ENCODE peak calls at places on chromosomes 3 and 15, in seven cellular contexts. F is GM23248, X is fibroblast of lung, B is GM23338, A is neural progenitor cell, Q is MM.1S, E is PC-3. J is an unnamed sample.

GRCh38 chr3:168671091-168671490 is 575.4 kb upstream of the GOLIM4 start:
- DNase-seq in F (no peak), X (no peak), B (no peak), A (no peak), Q (no peak), E (peak; percentile 67), J (no peak)

GRCh38 chr15:25611603-25612002 is 172.8 kb upstream of the UBE3A start:
- DNase-seq in F (peak; percentile 79), X (no peak), B (no peak), A (no peak), Q (no peak), E (peak; percentile 32), J (no peak)

GRCh38 chr15:51046799-51047449 is 47.8 kb downstream of the TNFAIP8L3 start:
- DNase-seq in F (peak; percentile 12), X (peak; percentile 80), B (no peak), A (no peak), Q (no peak), E (peak; percentile 29), J (peak; percentile 37)

GRCh38 chr3:129117134-129117533 is 4.5 kb downstream of the RAB43 start:
- DNase-seq in F (no peak), X (no peak), B (no peak), A (no peak), Q (no peak), E (no peak), J (no peak)

GRCh38 chr3:13878711-13879101 is 1.2 kb downstream of the WNT7A start:
- DNase-seq in F (no peak), X (no peak), B (peak; percentile 60), A (peak; percentile 68), Q (no peak), E (peak; percentile 54), J (no peak)

GRCh38 chr15:70869346-70869745 is 15.4 kb upstream of the LARP6 start:
- DNase-seq in F (no peak), X (no peak), B (no peak), A (no peak), Q (no peak), E (no peak), J (no peak)

GRCh38 chr15:86006546-86006945 is 73.1 kb upstream of the AGBL1 start:
- DNase-seq in F (no peak), X (no peak), B (no peak), A (no peak), Q (no peak), E (no peak), J (no peak)

GRCh38 chr3:107699682-107700081 is 176.9 kb downstream of the BBX start:
- DNase-seq in F (peak; percentile 36), X (no peak), B (no peak), A (no peak), Q (no peak), E (no peak), J (no peak)

GRCh38 chr3:79066481-79066880 is 701.3 kb downstream of the ROBO1 start:
- DNase-seq in F (no peak), X (no peak), B (peak; percentile 19), A (no peak), Q (no peak), E (no peak), J (no peak)

GRCh38 chr15:86300371-86301106 is 220.9 kb downstream of the AGBL1 start:
- DNase-seq in F (no peak), X (no peak), B (peak; percentile 17), A (no peak), Q (no peak), E (peak; percentile 2), J (no peak)

GRCh38 chr3:164049836-164050235 is 1028.5 kb downstream of the SI start:
- DNase-seq in F (no peak), X (no peak), B (no peak), A (no peak), Q (no peak), E (no peak), J (no peak)

GRCh38 chr15:74531144-74531811 is 9.7 kb upstream of the ARID3B start:
- DNase-seq in F (peak; percentile 78), X (peak; percentile 69), B (peak; percentile 95), A (peak; percentile 54), Q (no peak), E (peak; percentile 97), J (no peak)

GRCh38 chr3:110754207-110754916 is 317.3 kb upstream of the NECTIN3 start:
- DNase-seq in F (no peak), X (no peak), B (no peak), A (peak; percentile 9), Q (no peak), E (no peak), J (no peak)

GRCh38 chr15:100141304-100142080 is 200.3 kb downstream of the ADAMTS17 start:
- DNase-seq in F (no peak), X (no peak), B (no peak), A (no peak), Q (no peak), E (no peak), J (no peak)

GRCh38 chr3:71805691-71806090 is 20.7 kb upstream of the PROK2 start:
- DNase-seq in F (no peak), X (no peak), B (no peak), A (no peak), Q (no peak), E (no peak), J (no peak)

GRCh38 chr3:120416868-120417267 is 33.9 kb downstream of the FSTL1 start:
- DNase-seq in F (no peak), X (no peak), B (no peak), A (peak; percentile 20), Q (no peak), E (no peak), J (no peak)

GRCh38 chr3:48500656-48501055 is 3.3 kb downstream of the SHISA5 start:
- DNase-seq in F (no peak), X (no peak), B (no peak), A (no peak), Q (no peak), E (peak; percentile 36), J (no peak)

GRCh38 chr15:40325188-40325587 is 1.7 kb downstream of the INAFM2 start:
- DNase-seq in F (peak; percentile 26), X (no peak), B (no peak), A (no peak), Q (no peak), E (no peak), J (peak; percentile 57)

GRCh38 chr15:23416349-23417276 is 30.4 kb downstream of the GOLGA6L2 start:
- DNase-seq in F (no peak), X (no peak), B (peak; percentile 75), A (no peak), Q (peak; percentile 96), E (no peak), J (no peak)

GRCh38 chr3:36933540-36934296 is 11.1 kb downstream of the TRANK1 start:
- DNase-seq in F (no peak), X (no peak), B (no peak), A (no peak), Q (no peak), E (no peak), J (no peak)

GRCh38 chr3:49750056-49750455 is 26.3 kb upstream of the GMPPB start:
- DNase-seq in F (peak; percentile 22), X (no peak), B (no peak), A (no peak), Q (no peak), E (no peak), J (no peak)

GRCh38 chr3:188834349-188834748 is 337.4 kb upstream of the TPRG1 start:
- DNase-seq in F (no peak), X (no peak), B (peak; percentile 44), A (no peak), Q (no peak), E (peak; percentile 13), J (no peak)

GRCh38 chr15:38168472-38169057 is 84.1 kb upstream of the SPRED1 start:
- DNase-seq in F (peak; percentile 19), X (no peak), B (no peak), A (no peak), Q (peak; percentile 62), E (no peak), J (no peak)

GRCh38 chr15:40266828-40267304 is 16.0 kb downstream of the ANKRD63 start:
- DNase-seq in F (peak; percentile 93), X (peak; percentile 90), B (no peak), A (no peak), Q (no peak), E (peak; percentile 98), J (peak; percentile 94)

GRCh38 chr15:84859143-84859542 is 25.3 kb upstream of the SLC28A1 start:
- DNase-seq in F (no peak), X (no peak), B (no peak), A (no peak), Q (no peak), E (peak; percentile 98), J (no peak)

GRCh38 chr15:40443846-40444245 is 3.1 kb downstream of the BAHD1 start:
- DNase-seq in F (peak; percentile 42), X (no peak), B (no peak), A (no peak), Q (no peak), E (no peak), J (no peak)

GRCh38 chr3:69290006-69290405 is 95.9 kb downstream of the FRMD4B start:
- DNase-seq in F (no peak), X (no peak), B (no peak), A (no peak), Q (no peak), E (no peak), J (peak; percentile 46)

GRCh38 chr3:165196577-165197561 is 685 bp upstream of the SLITRK3 start:
- DNase-seq in F (peak; percentile 16), X (peak; percentile 15), B (peak; percentile 55), A (peak; percentile 62), Q (no peak), E (no peak), J (no peak)
- TF ChIP-seq EZH2 in F (peak; percentile 75), X (peak; percentile 26), B (peak; percentile 78), A (peak; percentile 81), Q (no peak), E (peak; percentile 32), J (peak; percentile 10)

DNA sequence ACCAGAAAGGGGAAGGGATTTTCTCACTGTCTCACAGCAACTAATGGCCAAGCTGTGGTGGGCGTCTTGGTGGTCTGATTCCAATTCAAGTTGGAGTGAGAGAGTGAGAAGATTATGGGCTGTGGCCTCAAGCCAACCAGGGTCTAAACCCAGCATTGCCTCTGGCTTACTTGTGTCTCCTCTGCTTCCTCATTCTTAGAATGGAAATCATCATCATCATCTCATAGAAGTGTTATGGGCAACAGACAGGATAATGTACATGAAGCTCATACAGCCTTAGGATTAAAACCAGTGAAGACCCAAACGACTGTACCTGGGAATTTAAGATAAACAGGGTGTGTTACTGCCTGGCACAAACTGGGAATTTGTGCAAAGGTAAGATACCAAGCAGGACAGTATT is 29.1 kb upstream of the IREB2 start:
- DNase-seq in F (no peak), X (no peak), B (no peak), A (no peak), Q (no peak), E (no peak), J (no peak)
- H2AFZ ChIP-seq in F (no peak overlapping the region), X (no peak overlapping the region), B (peak overlapping the region; percentile 63), A (peak overlapping the region; percentile 47), Q (no peak overlapping the region), E (no peak overlapping the region), J (no peak overlapping the region)

GRCh38 chr3:171459130-171459941 is 869 bp downstream of the TNIK start:
- DNase-seq in F (peak; percentile 54), X (peak; percentile 48), B (peak; percentile 64), A (peak; percentile 37), Q (peak; percentile 49), E (peak; percentile 48), J (peak; percentile 72)
- TF ChIP-seq EZH2 in F (peak; percentile 44), X (no peak), B (no peak), A (no peak), Q (no peak), E (no peak), J (no peak)

GRCh38 chr15:101250931-101251829 is 668 bp downstream of the CHSY1 start:
- DNase-seq in F (peak; percentile 81), X (no peak), B (peak; percentile 87), A (peak; percentile 73), Q (no peak), E (peak; percentile 41), J (no peak)
- H2AFZ ChIP-seq in F (peak overlapping the region; percentile 55), X (no peak overlapping the region), B (no peak overlapping the region), A (no peak overlapping the region), Q (no peak overlapping the region), E (peak overlapping the region; percentile 79), J (peak overlapping the region; percentile 61)